ENCODE peak calls at places on chromosome 12, in five cellular contexts. One of them, this sample, is unnamed.
A peak's percentile ranks its signal among the peaks of the same experiment; 100 is the strongest.

GRCh38 chr12:110957652-110958051 is 37.3 kb upstream of the MYL2 start:
- DNase-seq in stimulated activated CD4-positive, alpha-beta T cell treated with anti-CD3 and anti-CD28 coated beads, Interleukin-4, amount 100 ng/mL, for 48 hours: no peak
- DNase-seq in frontal cortex: no peak
- DNase-seq in NCI-H1092: no peak
- DNase-seq in naive thymus-derived CD8-positive, alpha-beta T cell: no peak
- DNase-seq in this sample: no peak

GRCh38 chr12:122834921-122835692 is at the start of gene HIP1R:
- DNase-seq in stimulated activated CD4-positive, alpha-beta T cell treated with anti-CD3 and anti-CD28 coated beads, Interleukin-4, amount 100 ng/mL, for 48 hours: peak; percentile 55
- DNase-seq in frontal cortex: peak; percentile 88
- DNase-seq in NCI-H1092: no peak
- DNase-seq in naive thymus-derived CD8-positive, alpha-beta T cell: peak; percentile 66
- DNase-seq in this sample: no peak

GRCh38 chr12:114668151-114668891 is 15.7 kb downstream of the TBX3 start:
- DNase-seq in stimulated activated CD4-positive, alpha-beta T cell treated with anti-CD3 and anti-CD28 coated beads, Interleukin-4, amount 100 ng/mL, for 48 hours: peak; percentile 21
- DNase-seq in frontal cortex: peak; percentile 75
- DNase-seq in NCI-H1092: peak; percentile 61
- DNase-seq in naive thymus-derived CD8-positive, alpha-beta T cell: no peak
- DNase-seq in this sample: peak; percentile 35

GRCh38 chr12:40315375-40315774 is 90.6 kb downstream of the LRRK2 start:
- DNase-seq in stimulated activated CD4-positive, alpha-beta T cell treated with anti-CD3 and anti-CD28 coated beads, Interleukin-4, amount 100 ng/mL, for 48 hours: no peak
- DNase-seq in frontal cortex: no peak
- DNase-seq in NCI-H1092: no peak
- DNase-seq in naive thymus-derived CD8-positive, alpha-beta T cell: no peak
- DNase-seq in this sample: no peak

GRCh38 chr12:121364657-121365265 is 12.6 kb upstream of the ANAPC5 start:
- DNase-seq in stimulated activated CD4-positive, alpha-beta T cell treated with anti-CD3 and anti-CD28 coated beads, Interleukin-4, amount 100 ng/mL, for 48 hours: no peak
- DNase-seq in frontal cortex: no peak
- DNase-seq in NCI-H1092: no peak
- DNase-seq in naive thymus-derived CD8-positive, alpha-beta T cell: no peak
- DNase-seq in this sample: no peak

GRCh38 chr12:61490732-61491498 is 769.3 kb upstream of the USP15 start:
- DNase-seq in stimulated activated CD4-positive, alpha-beta T cell treated with anti-CD3 and anti-CD28 coated beads, Interleukin-4, amount 100 ng/mL, for 48 hours: no peak
- DNase-seq in frontal cortex: no peak
- DNase-seq in NCI-H1092: no peak
- DNase-seq in naive thymus-derived CD8-positive, alpha-beta T cell: no peak
- DNase-seq in this sample: no peak

GRCh38 chr12:51056242-51056641 is 8.1 kb downstream of the LETMD1 start:
- DNase-seq in stimulated activated CD4-positive, alpha-beta T cell treated with anti-CD3 and anti-CD28 coated beads, Interleukin-4, amount 100 ng/mL, for 48 hours: no peak
- DNase-seq in frontal cortex: no peak
- DNase-seq in NCI-H1092: no peak
- DNase-seq in naive thymus-derived CD8-positive, alpha-beta T cell: no peak
- DNase-seq in this sample: no peak

GRCh38 chr12:6943719-6944380 is at the start of the genes C12orf57 and RNU7-1:
- DNase-seq in stimulated activated CD4-positive, alpha-beta T cell treated with anti-CD3 and anti-CD28 coated beads, Interleukin-4, amount 100 ng/mL, for 48 hours: peak; percentile 70
- DNase-seq in frontal cortex: peak; percentile 77
- DNase-seq in NCI-H1092: peak; percentile 92
- DNase-seq in naive thymus-derived CD8-positive, alpha-beta T cell: peak; percentile 78
- DNase-seq in this sample: peak; percentile 70

GRCh38 chr12:81209001-81209400 is 131.1 kb downstream of the ACSS3 start:
- DNase-seq in stimulated activated CD4-positive, alpha-beta T cell treated with anti-CD3 and anti-CD28 coated beads, Interleukin-4, amount 100 ng/mL, for 48 hours: no peak
- DNase-seq in frontal cortex: no peak
- DNase-seq in NCI-H1092: no peak
- DNase-seq in naive thymus-derived CD8-positive, alpha-beta T cell: no peak
- DNase-seq in this sample: no peak

GRCh38 chr12:69966409-69966808 is 141.4 kb downstream of the MYRFL start:
- DNase-seq in stimulated activated CD4-positive, alpha-beta T cell treated with anti-CD3 and anti-CD28 coated beads, Interleukin-4, amount 100 ng/mL, for 48 hours: no peak
- DNase-seq in frontal cortex: no peak
- DNase-seq in NCI-H1092: no peak
- DNase-seq in naive thymus-derived CD8-positive, alpha-beta T cell: no peak
- DNase-seq in this sample: no peak

GRCh38 chr12:132141976-132142678 is 2.0 kb downstream of the DDX51 start:
- DNase-seq in stimulated activated CD4-positive, alpha-beta T cell treated with anti-CD3 and anti-CD28 coated beads, Interleukin-4, amount 100 ng/mL, for 48 hours: no peak
- DNase-seq in frontal cortex: no peak
- DNase-seq in NCI-H1092: no peak
- DNase-seq in naive thymus-derived CD8-positive, alpha-beta T cell: no peak
- DNase-seq in this sample: no peak

GRCh38 chr12:3214508-3215365 is 137.6 kb downstream of the TSPAN9 start:
- DNase-seq in stimulated activated CD4-positive, alpha-beta T cell treated with anti-CD3 and anti-CD28 coated beads, Interleukin-4, amount 100 ng/mL, for 48 hours: no peak
- DNase-seq in frontal cortex: no peak
- DNase-seq in NCI-H1092: peak; percentile 42
- DNase-seq in naive thymus-derived CD8-positive, alpha-beta T cell: no peak
- DNase-seq in this sample: no peak

GRCh38 chr12:191541-191940 is 22.4 kb downstream of the SLC6A12 start:
- DNase-seq in stimulated activated CD4-positive, alpha-beta T cell treated with anti-CD3 and anti-CD28 coated beads, Interleukin-4, amount 100 ng/mL, for 48 hours: no peak
- DNase-seq in frontal cortex: no peak
- DNase-seq in NCI-H1092: no peak
- DNase-seq in naive thymus-derived CD8-positive, alpha-beta T cell: no peak
- DNase-seq in this sample: no peak

GRCh38 chr12:107684029-107684790 is 1.4 kb upstream of the PWP1 start:
- DNase-seq in stimulated activated CD4-positive, alpha-beta T cell treated with anti-CD3 and anti-CD28 coated beads, Interleukin-4, amount 100 ng/mL, for 48 hours: no peak
- DNase-seq in frontal cortex: no peak
- DNase-seq in NCI-H1092: no peak
- DNase-seq in naive thymus-derived CD8-positive, alpha-beta T cell: no peak
- DNase-seq in this sample: peak; percentile 28

GRCh38 chr12:131536337-131536736 is 174.6 kb upstream of the SFSWAP start:
- DNase-seq in stimulated activated CD4-positive, alpha-beta T cell treated with anti-CD3 and anti-CD28 coated beads, Interleukin-4, amount 100 ng/mL, for 48 hours: peak; percentile 15
- DNase-seq in frontal cortex: no peak
- DNase-seq in NCI-H1092: no peak
- DNase-seq in naive thymus-derived CD8-positive, alpha-beta T cell: peak; percentile 6
- DNase-seq in this sample: no peak

GRCh38 chr12:52950553-52950952 is 1.6 kb downstream of the KRT18 start:
- DNase-seq in stimulated activated CD4-positive, alpha-beta T cell treated with anti-CD3 and anti-CD28 coated beads, Interleukin-4, amount 100 ng/mL, for 48 hours: no peak
- DNase-seq in frontal cortex: no peak
- DNase-seq in NCI-H1092: no peak
- DNase-seq in naive thymus-derived CD8-positive, alpha-beta T cell: no peak
- DNase-seq in this sample: no peak

GRCh38 chr12:3107954-3108353 is 30.8 kb downstream of the TSPAN9 start:
- DNase-seq in stimulated activated CD4-positive, alpha-beta T cell treated with anti-CD3 and anti-CD28 coated beads, Interleukin-4, amount 100 ng/mL, for 48 hours: no peak
- DNase-seq in frontal cortex: no peak
- DNase-seq in NCI-H1092: no peak
- DNase-seq in naive thymus-derived CD8-positive, alpha-beta T cell: no peak
- DNase-seq in this sample: no peak